ENCODE peak calls at places on chromosome 12, in six cellular contexts. M is astrocyte, S is breast epithelium, P is GM23338, R is heart right ventricle, N is IMR-90. E is an unnamed sample.

GRCh38 chr12:93714382-93714781 is 37.2 kb downstream of the CRADD start:
- DNase-seq in N (no peak), P (peak; percentile 29), M (peak; percentile 3), R (peak; percentile 17), S (no peak), E (no peak)

GRCh38 chr12:13288937-13289643 is 92.6 kb downstream of the EMP1 start:
- DNase-seq in S (no peak), N (no peak), R (no peak), P (no peak), M (no peak), E (no peak)

GRCh38 chr12:130606245-130606644 is 109.9 kb downstream of the RIMBP2 start:
- DNase-seq in M (no peak), S (no peak), R (no peak), N (no peak), P (no peak), E (no peak)

GRCh38 chr12:55933158-55933798 is 2.3 kb downstream of the DGKA start:
- DNase-seq in M (no peak), N (no peak), P (no peak), R (no peak), S (no peak), E (peak; percentile 87)

GRCh38 chr12:49698619-49699545 is 8.3 kb downstream of the FMNL3 start:
- DNase-seq in M (peak; percentile 71), N (peak; percentile 71), S (no peak), R (peak; percentile 61), P (peak; percentile 96), E (peak; percentile 71)

GRCh38 chr12:116508145-116509121 is 50.7 kb upstream of the MAP1LC3B2 start:
- DNase-seq in P (peak; percentile 79), S (no peak), M (no peak), N (no peak), R (peak; percentile 22), E (peak; percentile 84)

GRCh38 chr12:125267114-125267513 is 201.9 kb downstream of the AACS start:
- DNase-seq in N (no peak), R (no peak), S (no peak), M (no peak), P (no peak), E (no peak)

GRCh38 chr12:123050331-123050809 is 69.9 kb downstream of the ARL6IP4 start:
- DNase-seq in R (peak; percentile 54), N (peak; percentile 75), S (no peak), P (no peak), M (peak; percentile 63), E (peak; percentile 81)

GRCh38 chr12:49980501-49981158 is 7.9 kb downstream of the AQP6 start:
- DNase-seq in N (no peak), M (no peak), P (no peak), R (no peak), S (no peak), E (no peak)

GRCh38 chr12:12376636-12377448 is 20.0 kb downstream of the BORCS5 start:
- DNase-seq in N (peak; percentile 86), S (no peak), P (peak; percentile 92), R (no peak), M (peak; percentile 59), E (peak; percentile 51)

GRCh38 chr12:54394281-54394719 is 9.8 kb upstream of the ZNF385A start:
- DNase-seq in P (peak; percentile 96), R (no peak), N (peak; percentile 56), M (peak; percentile 14), S (no peak), E (peak; percentile 88)

GRCh38 chr12:24478254-24478653 is 470.6 kb downstream of the BCAT1 start:
- DNase-seq in R (no peak), N (no peak), P (no peak), S (no peak), M (peak; percentile 15), E (no peak)

GRCh38 chr12:30996255-30996654 is 69.7 kb downstream of the TSPAN11 start:
- DNase-seq in P (no peak), S (no peak), M (peak; percentile 80), N (peak; percentile 76), R (no peak), E (peak; percentile 96)

GRCh38 chr12:32444895-32445294 is 45.5 kb downstream of the FGD4 start:
- DNase-seq in N (peak; percentile 77), S (no peak), M (peak; percentile 84), R (no peak), P (no peak), E (no peak)

GRCh38 chr12:64157110-64157509 is 65.0 kb downstream of the KICS2 start:
- DNase-seq in R (no peak), N (no peak), M (no peak), P (no peak), S (no peak), E (no peak)

GRCh38 chr12:22116376-22116775 is 70.4 kb downstream of the CMAS start:
- DNase-seq in N (no peak), S (no peak), R (no peak), M (no peak), P (no peak), E (no peak)

GRCh38 chr12:4331221-4331620 is 10.2 kb downstream of the TIGAR start:
- DNase-seq in S (no peak), N (no peak), P (no peak), M (no peak), R (no peak), E (no peak)

GRCh38 chr12:5210179-5210917 is 166.7 kb downstream of the KCNA5 start:
- DNase-seq in M (no peak), R (no peak), N (no peak), P (no peak), S (no peak), E (no peak)

GRCh38 chr12:19915392-19916192 is 452.7 kb upstream of the PDE3A start:
- DNase-seq in S (no peak), R (peak; percentile 26), M (peak; percentile 49), P (peak; percentile 68), N (peak; percentile 44), E (no peak)

GRCh38 chr12:132618683-132619043 is at the start of gene P2RX2:
- DNase-seq in M (no peak), S (no peak), R (no peak), P (peak; percentile 58), N (no peak), E (peak; percentile 66)
- H3K4me3 ChIP-seq in M (no peak within 1 kb of the TSS), S (no peak within 1 kb of the TSS), R (no peak within 1 kb of the TSS), P (peak within 1 kb of the TSS; percentile 57), N (no peak within 1 kb of the TSS), E (no peak within 1 kb of the TSS)

GRCh38 chr12:104672096-104672445 is 215.3 kb downstream of the CHST11 start:
- DNase-seq in M (no peak), R (no peak), S (no peak), N (no peak), P (no peak), E (no peak)

GRCh38 chr12:104672501-104673265 is 215.9 kb downstream of the CHST11 start:
- DNase-seq in M (peak; percentile 47), R (peak; percentile 78), N (no peak), P (no peak), S (no peak), E (peak; percentile 84)

GRCh38 chr12:104670439-104671406 is 214.0 kb downstream of the CHST11 start:
- DNase-seq in N (no peak), S (no peak), M (no peak), R (no peak), P (no peak), E (peak; percentile 74)

GRCh38 chr12:104669851-104670337 is 213.1 kb downstream of the CHST11 start:
- DNase-seq in N (peak; percentile 35), P (no peak), M (peak; percentile 57), R (peak; percentile 56), S (no peak), E (peak; percentile 55)

GRCh38 chr12:104671407-104672095 is 214.8 kb downstream of the CHST11 start:
- DNase-seq in R (peak; percentile 84), N (peak; percentile 84), M (peak; percentile 71), S (peak; percentile 88), P (no peak), E (peak; percentile 92)
- H3K4me1 ChIP-seq in R (peaks cover 72% of the 10 kb centered on the region), N (peaks cover 7% of the 10 kb centered on the region), M (peaks cover 28% of the 10 kb centered on the region), S (peaks cover 11% of the 10 kb centered on the region), P (peaks cover 9% of the 10 kb centered on the region), E (peaks cover 32% of the 10 kb centered on the region)

GRCh38 chr12:111424793-111425251 is 19.1 kb downstream of the SH2B3 start:
- DNase-seq in M (no peak), N (no peak), R (no peak), P (peak; percentile 70), S (no peak), E (peak; percentile 55)
- TF ChIP-seq CTCF in M (no peak), N (peak; percentile 20), R (peak; percentile 34), P (peak; percentile 57), S (no peak), E (peak; percentile 22)

GRCh38 chr12:62436164-62436503 is 30.5 kb upstream of the MON2 start:
- DNase-seq in P (no peak), S (no peak), M (no peak), R (no peak), N (no peak), E (no peak)
- H3K4me3 ChIP-seq in P (peak overlapping the region; percentile 81), S (no peak overlapping the region), M (peak overlapping the region; percentile 57), R (peak overlapping the region; percentile 54), N (no peak overlapping the region), E (peak overlapping the region; percentile 76)

E was measured in osteoblast.